ENCODE peak calls at places on chromosomes 1 and 21, in four cellular contexts. M is GM23248, C is K562, Q is astrocyte. B is an unnamed sample.

GRCh38 chr1:113035086-113035485 is 37.9 kb upstream of the LRIG2 start:
- DNase-seq in C (no peak), Q (no peak), M (peak), B (peak)

GRCh38 chr1:3902546-3902945 is 2.5 kb upstream of the C1orf174 start:
- DNase-seq in M (peak), Q (no peak), C (no peak), B (no peak)

GRCh38 chr1:221394011-221394544 is 347.8 kb downstream of the DUSP10 start:
- DNase-seq in M (peak), Q (peak), C (no peak), B (peak)

GRCh38 chr1:27070390-27071048 is 57.9 kb upstream of the TENT5B start:
- DNase-seq in C (no peak), Q (no peak), M (no peak), B (no peak)

GRCh38 chr1:156892190-156893047 is 1.1 kb upstream of the PEAR1 start:
- DNase-seq in M (peak), C (peak), Q (peak), B (peak)

GRCh38 chr1:169368406-169368769 is 393 bp downstream of the BLZF1 start:
- DNase-seq in Q (peak), C (peak), M (peak), B (peak)

GRCh38 chr1:153542956-153543737 is 2.4 kb upstream of the S100A5 start:
- DNase-seq in Q (no peak), C (no peak), M (no peak), B (no peak)

GRCh38 chr1:6635910-6636760 is 11.5 kb downstream of the THAP3 start:
- DNase-seq in M (no peak), Q (no peak), C (no peak), B (no peak)

GRCh38 chr1:202959276-202959620 is 1.1 kb upstream of the ADIPOR1 start:
- DNase-seq in M (peak), Q (peak), C (peak), B (peak)

GRCh38 chr21:37593015-37593414 is 226.4 kb downstream of the DYRK1A start:
- DNase-seq in M (no peak), Q (no peak), C (no peak), B (no peak)

GRCh38 chr1:223621312-223621734 is 44.2 kb downstream of the CAPN8 start:
- DNase-seq in Q (no peak), M (no peak), C (no peak), B (no peak)

GRCh38 chr1:31372961-31373896 is at the start of gene FABP3:
- DNase-seq in Q (peak), C (peak), M (peak), B (peak)

GRCh38 chr1:26602378-26602959 is 72.9 kb downstream of the RPS6KA1 start:
- DNase-seq in M (peak), Q (peak), C (peak), B (peak)

GRCh38 chr1:147073062-147073432 is 99.2 kb downstream of the PRKAB2 start:
- DNase-seq in M (no peak), Q (no peak), C (no peak), B (no peak)

GRCh38 chr1:154992721-154993571 is 440 bp upstream of the LENEP start:
- DNase-seq in Q (peak), C (peak), M (peak), B (peak)

GRCh38 chr1:118973032-118973431 is 15.1 kb downstream of the TBX15 start:
- DNase-seq in C (no peak), Q (no peak), M (no peak), B (no peak)

GRCh38 chr1:167829868-167830267 is 84.1 kb downstream of the ADCY10 start:
- DNase-seq in C (no peak), Q (peak), M (no peak), B (no peak)

GRCh38 chr1:211591980-211592493 is 13.1 kb upstream of the SLC30A1 start:
- DNase-seq in Q (peak), M (peak), C (no peak), B (peak)
- H2AFZ ChIP-seq in Q (peak), M (peak), C (no peak), B (no peak)

GRCh38 chr1:37867784-37868183 is 8.4 kb upstream of the MTF1 start:
- DNase-seq in M (no peak), C (peak), Q (no peak), B (no peak)

GRCh38 chr1:37866491-37866890 is 7.1 kb upstream of the MTF1 start:
- DNase-seq in Q (no peak), M (no peak), C (no peak), B (no peak)

GRCh38 chr1:37862330-37862729 is 2.9 kb upstream of the MTF1 start:
- DNase-seq in Q (no peak), C (no peak), M (no peak), B (peak)

GRCh38 chr1:37868466-37868865 is 9.1 kb upstream of the MTF1 start:
- DNase-seq in Q (no peak), M (no peak), C (no peak), B (no peak)

DNA sequence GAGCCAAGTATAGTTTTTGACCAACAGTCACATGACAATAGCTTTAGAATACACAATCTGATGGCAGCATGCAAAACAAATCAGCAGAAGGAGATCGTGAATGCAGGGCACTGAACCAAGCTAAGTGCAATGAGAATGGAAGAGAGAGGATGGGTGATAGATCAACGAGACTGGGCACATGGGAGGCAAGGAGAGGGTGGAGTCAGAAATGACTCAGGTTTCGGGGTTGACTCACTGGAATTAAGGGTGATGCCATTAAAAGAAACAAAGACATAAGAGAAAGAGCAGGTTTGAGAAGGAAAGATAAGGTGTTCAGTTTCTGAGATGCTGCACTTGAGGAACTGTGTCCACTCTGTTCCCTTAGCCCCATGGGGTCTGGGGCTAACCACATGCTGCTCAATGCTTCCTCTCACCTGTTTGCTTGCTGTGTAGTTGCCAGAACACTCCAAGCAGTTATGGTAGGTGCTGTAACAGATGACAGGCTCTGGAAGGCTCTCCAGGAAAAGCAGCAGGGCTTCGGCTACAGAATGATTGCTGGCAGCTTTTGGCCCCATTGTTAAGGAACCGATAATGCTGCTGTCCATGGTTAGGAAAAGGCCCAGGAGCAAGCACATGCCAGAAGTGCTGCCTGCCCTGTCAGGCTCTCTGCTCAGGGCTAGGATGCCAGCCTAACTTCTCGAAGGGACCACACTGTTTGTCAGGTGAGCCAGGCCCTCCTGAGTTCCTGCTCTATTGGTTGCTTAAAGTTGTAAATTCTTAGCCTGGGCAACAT is 6.1 kb upstream of the MTF1 start:
- DNase-seq in Q (peak), M (peak), C (no peak), B (peak)
- H3K4me2 ChIP-seq in Q (no peak), M (no peak), C (no peak), B (peak)

DNA sequence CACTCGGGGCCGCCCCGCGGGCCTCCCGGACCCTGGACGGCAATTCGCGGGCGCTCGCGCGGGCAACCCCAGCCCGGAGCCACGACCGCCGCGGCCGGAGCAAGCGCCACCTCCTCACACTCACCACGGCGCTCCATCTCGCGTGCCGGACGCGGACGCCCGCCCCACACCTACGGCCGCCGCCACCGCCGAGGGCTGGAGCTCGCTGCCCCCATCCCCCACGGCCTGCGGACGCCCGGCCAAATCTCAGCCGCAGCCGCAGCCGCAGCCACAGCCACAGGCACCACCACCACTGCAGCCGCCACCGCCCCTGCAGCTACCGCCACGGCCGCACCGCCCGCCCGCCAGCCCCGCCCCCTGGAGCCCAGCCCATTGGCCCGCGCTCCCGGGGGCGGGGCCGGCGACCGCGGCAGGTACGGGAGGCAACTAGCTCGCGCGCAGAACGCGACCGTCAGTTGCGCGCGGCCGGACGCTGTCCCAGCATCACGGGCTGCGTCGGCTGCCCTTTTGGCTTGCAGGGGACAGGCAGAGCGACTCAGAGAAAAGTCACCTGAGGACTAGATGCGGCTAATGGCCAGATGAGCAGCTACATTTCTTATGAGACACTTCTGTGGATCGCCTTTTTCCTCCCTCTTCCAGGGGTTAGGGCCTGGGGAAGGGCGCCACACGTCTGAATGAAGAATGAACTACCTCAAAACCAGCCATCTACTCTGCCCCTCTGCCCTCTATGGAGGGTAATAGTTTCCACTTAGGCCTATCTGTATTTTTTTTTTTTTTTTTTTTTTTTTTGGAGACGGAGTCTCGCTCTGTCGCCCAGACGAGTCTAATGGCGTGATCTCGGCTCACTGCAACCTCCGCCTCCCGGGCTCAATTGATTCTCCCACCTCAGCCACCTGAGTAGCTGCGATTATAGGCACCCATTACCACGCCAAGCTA is at the start of gene ARHGAP29:
- DNase-seq in C (peak), M (peak), Q (peak), B (peak)
- H2AFZ ChIP-seq in C (peak), M (peak), Q (peak), B (no peak)

GRCh38 chr21:42683371-42684108 is 30.1 kb downstream of the PDE9A start:
- DNase-seq in C (no peak), Q (no peak), M (no peak), B (no peak)
- H3K4me2 ChIP-seq in C (no peak), Q (no peak), M (no peak), B (no peak)

GRCh38 chr1:111450185-111450584 is 921 bp downstream of the ATP5PB start:
- DNase-seq in M (no peak), C (no peak), Q (no peak), B (no peak)
- H2AFZ ChIP-seq in M (peak), C (no peak), Q (no peak), B (no peak)

GRCh38 chr1:217137210-217137871 is 414.1 kb upstream of the ESRRG start:
- DNase-seq in Q (no peak), C (no peak), M (no peak), B (no peak)

GRCh38 chr1:217138839-217139466 is 415.7 kb upstream of the ESRRG start:
- DNase-seq in M (no peak), Q (no peak), C (no peak), B (no peak)

GRCh38 chr1:217140041-217140901 is 417.0 kb upstream of the ESRRG start:
- DNase-seq in M (no peak), Q (no peak), C (no peak), B (no peak)

GRCh38 chr1:217138173-217138838 is 415.1 kb upstream of the ESRRG start:
- DNase-seq in C (no peak), Q (no peak), M (no peak), B (no peak)

GRCh38 chr1:217139513-217139912 is 416.3 kb upstream of the ESRRG start:
- DNase-seq in Q (no peak), M (no peak), C (no peak), B (no peak)
- H3K4me2 ChIP-seq in Q (peak), M (no peak), C (no peak), B (no peak)

B was measured in PC-3.